ENCODE peak calls at places on chromosomes 13 and 19, in six cellular contexts. P is naive thymus-derived CD4-positive, alpha-beta T cell; D is thoracic aorta; W is GM23248; E is IMR-90; J is esophagus squamous epithelium. V is an unnamed sample. For H3K4me1, H3K9me3 and H3K27me3, the result is how much of the 10 kb centered on the place peaks cover.

GRCh38 chr13:50915562-50915961 is 6.0 kb downstream of the RNASEH2B start:
- DNase-seq in P (no peak), D (no peak), W (no peak), E (no peak), J (no peak), V (no peak)

GRCh38 chr13:21344662-21345176 is 114.4 kb downstream of the ZDHHC20 start:
- DNase-seq in P (peak), D (no peak), W (no peak), E (no peak), J (no peak), V (no peak)

GRCh38 chr13:40566811-40567210 is 99.6 kb downstream of the FOXO1 start:
- DNase-seq in P (no peak), D (no peak), W (no peak), E (no peak), J (no peak), V (no peak)

GRCh38 chr13:51330741-51331140 is 8.8 kb upstream of the SERPINE3 start:
- DNase-seq in P (no peak), D (no peak), W (peak), E (no peak), J (no peak), V (no peak)

GRCh38 chr13:57409121-57409520 is 222.4 kb upstream of the PCDH17 start:
- DNase-seq in P (no peak), D (no peak), W (no peak), E (no peak), J (no peak), V (no peak)

GRCh38 chr19:18496167-18496979 is 25.5 kb downstream of the ELL start:
- DNase-seq in P (peak), D (no peak), W (peak), E (peak), J (no peak), V (peak)

GRCh38 chr13:58955546-58956385 is 1208.0 kb downstream of the DIAPH3 start:
- DNase-seq in P (no peak), D (no peak), W (no peak), E (no peak), J (no peak), V (no peak)

GRCh38 chr13:40333238-40333637 is 333.2 kb downstream of the FOXO1 start:
- DNase-seq in P (no peak), D (no peak), W (no peak), E (no peak), J (no peak), V (no peak)

GRCh38 chr19:12782424-12783225 is 7.3 kb upstream of the HOOK2 start:
- DNase-seq in P (peak), D (no peak), W (peak), E (peak), J (peak), V (peak)

GRCh38 chr19:33205110-33205509 is 11.0 kb downstream of the LRP3 start:
- DNase-seq in P (no peak), D (no peak), W (no peak), E (no peak), J (no peak), V (no peak)

GRCh38 chr19:3570619-3571018 is 2.1 kb upstream of the HMG20B start:
- DNase-seq in P (no peak), D (no peak), W (no peak), E (no peak), J (no peak), V (no peak)

GRCh38 chr19:18593367-18594095 is 4.9 kb downstream of the REX1BD start:
- DNase-seq in P (no peak), D (no peak), W (peak), E (no peak), J (no peak), V (no peak)

GRCh38 chr19:56477429-56478338 is 539 bp upstream of the ZNF667 start:
- DNase-seq in P (peak), D (peak), W (peak), E (peak), J (no peak), V (peak)

GRCh38 chr13:101552797-101553196 is 100.3 kb downstream of the ITGBL1 start:
- DNase-seq in P (no peak), D (no peak), W (peak), E (peak), J (no peak), V (peak)

GRCh38 chr19:53704011-53704410 is 72.2 kb downstream of the DPRX start:
- DNase-seq in P (no peak), D (no peak), W (no peak), E (no peak), J (no peak), V (no peak)

GRCh38 chr19:42420055-42420544 is 7.1 kb downstream of the LIPE start:
- DNase-seq in P (peak), D (no peak), W (peak), E (peak), J (no peak), V (peak)

GRCh38 chr13:109271061-109271460 is 515.3 kb downstream of the IRS2 start:
- DNase-seq in P (no peak), D (no peak), W (no peak), E (no peak), J (no peak), V (no peak)

GRCh38 chr19:41871573-41872383 is 5.3 kb upstream of the CD79A start:
- DNase-seq in P (peak), D (no peak), W (no peak), E (no peak), J (no peak), V (no peak)

GRCh38 chr13:110341445-110342247 is 34.6 kb downstream of the COL4A2 start:
- DNase-seq in P (no peak), D (no peak), W (no peak), E (peak), J (no peak), V (no peak)

GRCh38 chr13:44967656-44968451 is 21.4 kb downstream of the NUFIP1 start:
- DNase-seq in P (no peak), D (no peak), W (peak), E (peak), J (no peak), V (peak)

GRCh38 chr13:21675095-21676007 is 4.5 kb downstream of the FGF9 start:
- DNase-seq in P (peak), D (no peak), W (peak), E (no peak), J (no peak), V (no peak)

GRCh38 chr19:51365211-51366049 is 758 bp downstream of the ETFB start:
- DNase-seq in P (peak), D (no peak), W (peak), E (peak), J (no peak), V (peak)

GRCh38 chr13:40995997-40996396 is 23.1 kb downstream of the ELF1 start:
- DNase-seq in P (no peak), D (no peak), W (no peak), E (no peak), J (no peak), V (no peak)

GRCh38 chr13:110819203-110820014 is 95.5 kb downstream of the ANKRD10 start:
- DNase-seq in P (peak), D (peak), W (peak), E (peak), J (no peak), V (peak)

GRCh38 chr19:56258272-56258671 is 14.3 kb upstream of the EDDM13 start:
- DNase-seq in P (no peak), D (no peak), W (no peak), E (no peak), J (no peak), V (no peak)

GRCh38 chr13:98556968-98557591 is 19.8 kb downstream of the STK24 start:
- DNase-seq in P (no peak), D (no peak), W (peak), E (peak), J (no peak), V (no peak)

GRCh38 chr19:58345558-58345957 is 7.7 kb downstream of the A1BG start:
- DNase-seq in P (no peak), D (no peak), W (peak), E (no peak), J (no peak), V (peak)

GRCh38 chr19:46297700-46298476 is 1.0 kb downstream of the HIF3A start:
- DNase-seq in P (no peak), D (peak), W (no peak), E (no peak), J (no peak), V (peak)

GRCh38 chr13:59099182-59099950 is 1064.4 kb downstream of the DIAPH3 start:
- DNase-seq in P (no peak), D (no peak), W (no peak), E (peak), J (no peak), V (no peak)

GRCh38 chr19:11237321-11237720 is 2.1 kb upstream of the ANGPTL8 start:
- DNase-seq in P (no peak), D (no peak), W (no peak), E (no peak), J (no peak), V (no peak)

DNA sequence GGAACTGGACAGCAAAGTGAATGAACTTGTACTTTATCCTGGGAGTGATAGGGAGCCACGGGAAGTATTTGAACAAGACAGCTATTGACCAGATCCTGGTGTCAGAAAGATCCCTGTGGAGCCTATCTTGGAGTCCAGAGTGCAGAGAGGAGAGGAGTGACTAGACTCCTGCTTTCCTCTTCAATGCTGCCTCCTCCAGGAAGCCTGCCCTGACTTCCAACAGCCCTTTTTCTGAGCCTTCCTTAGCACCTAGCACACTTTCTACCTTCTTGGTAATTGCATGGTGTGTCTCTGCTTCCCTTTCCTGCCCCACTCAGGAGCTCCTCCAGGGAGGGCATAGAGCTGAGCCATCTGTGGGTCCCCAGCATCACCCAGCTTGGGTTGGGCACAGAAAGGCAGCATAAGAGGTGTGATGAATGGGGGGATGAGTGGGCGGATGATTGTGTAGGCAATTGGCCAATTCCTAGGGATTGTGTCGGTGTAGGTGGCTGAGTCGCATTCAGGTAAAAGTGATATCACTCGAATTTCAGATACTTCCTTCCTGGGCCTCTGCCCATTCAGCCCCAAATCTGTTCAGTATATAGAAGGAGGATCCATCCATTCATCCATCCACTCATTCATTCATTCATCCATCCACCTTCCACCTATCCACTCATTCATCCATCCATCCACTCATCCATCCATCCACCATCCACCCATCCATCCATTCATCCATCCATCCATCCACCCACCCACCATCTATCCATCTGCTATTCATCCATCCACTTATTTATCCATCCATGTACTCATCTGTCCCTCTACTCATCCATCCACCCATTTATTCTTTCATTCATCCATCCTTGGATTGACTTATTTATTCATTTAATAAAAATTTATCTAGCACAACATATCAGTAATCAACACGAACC is 26.9 kb downstream of the CYP4F22 start:
- DNase-seq in P (no peak), D (no peak), W (no peak), E (no peak), J (no peak), V (no peak)
- H3K4me1 ChIP-seq in P (under half), D (under half), W (under half), E (under half), J (under half), V (under half)

GRCh38 chr19:16637535-16637934 is 9.5 kb upstream of the MED26 start:
- DNase-seq in P (no peak), D (no peak), W (peak), E (peak), J (no peak), V (peak)
- H3K9me3 ChIP-seq in P (under half), D (under half), W (under half), E (under half), J (under half), V (under half)

GRCh38 chr19:9052894-9053293 is 34.0 kb upstream of the OR1M1 start:
- DNase-seq in P (no peak), D (no peak), W (no peak), E (no peak), J (no peak), V (no peak)

GRCh38 chr19:9057505-9058258 is 29.2 kb upstream of the OR1M1 start:
- DNase-seq in P (no peak), D (no peak), W (no peak), E (no peak), J (no peak), V (no peak)

GRCh38 chr19:9054768-9055167 is 32.1 kb upstream of the OR1M1 start:
- DNase-seq in P (no peak), D (no peak), W (no peak), E (no peak), J (no peak), V (no peak)

DNA sequence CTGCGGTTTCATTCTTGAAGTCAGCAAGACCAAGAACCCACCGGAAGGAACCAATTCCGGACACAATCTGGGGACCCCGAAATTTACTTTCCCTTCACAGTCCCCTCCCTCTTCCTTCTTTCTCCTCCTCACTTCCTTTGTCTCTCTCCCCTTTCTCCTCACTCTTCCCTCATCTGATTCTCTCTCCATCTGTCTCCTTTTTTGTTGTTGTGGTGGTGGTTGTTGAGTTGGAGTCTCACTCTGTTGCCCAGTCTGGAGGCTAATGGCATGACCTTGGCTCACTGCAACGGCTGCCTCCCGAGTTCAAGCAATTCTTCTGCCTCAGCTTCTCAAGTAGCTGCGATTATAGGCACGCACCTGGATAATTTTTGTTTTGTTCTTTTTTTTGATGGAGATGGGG is 32.7 kb upstream of the OR1M1 start:
- DNase-seq in P (no peak), D (no peak), W (no peak), E (no peak), J (no peak), V (no peak)
- H3K27me3 ChIP-seq in P (under half), D (under half), W (under half), E (under half), J (under half), V (under half)

DNA sequence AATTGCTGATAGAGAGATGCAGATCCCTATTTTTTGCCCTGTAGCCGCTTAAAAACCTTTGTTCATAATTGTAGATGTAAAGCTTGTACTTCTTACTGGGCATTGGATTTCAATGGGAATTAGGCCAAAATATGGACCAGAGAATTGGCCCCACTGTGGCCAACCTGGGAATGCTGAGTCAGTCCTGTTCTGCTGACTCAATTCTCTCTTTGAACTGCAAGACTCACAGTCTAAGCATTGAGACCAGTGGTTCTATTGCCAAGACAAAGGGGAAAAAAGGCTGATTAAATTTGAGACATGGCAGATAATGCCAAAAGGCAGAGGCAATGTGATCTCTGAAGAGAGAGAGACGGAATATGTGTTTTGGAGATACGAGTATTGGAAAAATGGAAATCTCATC is 72.5 kb upstream of the UBL3 start:
- DNase-seq in P (no peak), D (no peak), W (peak), E (peak), J (no peak), V (peak)
- H3K4me1 ChIP-seq in P (under half), D (under half), W (half or more), E (under half), J (under half), V (under half)

DNA sequence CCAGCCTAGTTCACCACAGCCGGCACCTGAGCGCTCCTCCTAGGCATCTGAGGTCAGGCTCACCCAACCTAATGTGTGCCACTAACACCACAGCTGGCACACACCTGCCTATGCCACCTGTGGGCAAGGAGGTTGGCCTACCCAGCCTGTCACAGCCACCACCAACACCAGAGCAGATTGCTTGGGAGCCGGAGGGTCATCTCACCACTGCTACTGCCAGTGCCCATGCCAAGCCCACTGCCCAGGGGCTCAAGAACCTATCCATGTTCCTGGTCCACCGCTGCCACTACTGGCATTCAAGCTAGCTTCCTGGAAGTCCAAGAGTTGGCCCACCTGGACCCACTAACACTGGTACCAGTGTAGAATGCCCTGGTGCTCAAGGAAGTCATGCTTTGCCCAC is 42.5 kb downstream of the F2RL3 start:
- DNase-seq in P (no peak), D (no peak), W (no peak), E (no peak), J (no peak), V (no peak)
- H3K9me3 ChIP-seq in P (under half), D (under half), W (under half), E (under half), J (under half), V (under half)

V was measured in adipocyte.